ENCODE peak calls at places on chromosomes 12 and 14, in four cellular contexts. N, J, Q and C are unnamed samples.

GRCh38 chr14:55581011-55581806 is 1.2 kb downstream of the KTN1 start:
- DNase-seq in Q (no peak), J (peak), N (peak), C (peak)

GRCh38 chr12:67716817-67717216 is 68.3 kb downstream of the DYRK2 start:
- DNase-seq in Q (no peak), N (no peak), J (peak), C (no peak)

GRCh38 chr12:46364777-46365580 is 7.6 kb downstream of the SLC38A2 start:
- DNase-seq in N (no peak), Q (no peak), J (peak), C (no peak)

GRCh38 chr12:66160704-66161103 is 9.1 kb downstream of the TMBIM4 start:
- DNase-seq in J (no peak), Q (no peak), N (no peak), C (no peak)

GRCh38 chr14:70061108-70061507 is 127.6 kb downstream of the SLC8A3 start:
- DNase-seq in Q (no peak), N (no peak), J (peak), C (no peak)

GRCh38 chr14:53391631-53392030 is 238.5 kb upstream of the DDHD1 start:
- DNase-seq in N (no peak), J (no peak), Q (no peak), C (no peak)

GRCh38 chr14:51703787-51704186 is 52.1 kb downstream of the FRMD6 start:
- DNase-seq in J (no peak), Q (no peak), N (no peak), C (no peak)

GRCh38 chr12:57740656-57741412 is 2.3 kb upstream of the AGAP2 start:
- DNase-seq in J (no peak), Q (peak), N (no peak), C (no peak)

GRCh38 chr12:7748774-7749296 is 1.7 kb upstream of the CLEC4C start:
- DNase-seq in N (peak), Q (no peak), J (no peak), C (no peak)

GRCh38 chr14:50865677-50866076 is 6.2 kb upstream of the ABHD12B start:
- DNase-seq in Q (no peak), J (no peak), N (no peak), C (no peak)

GRCh38 chr14:93733646-93734045 is 54.6 kb downstream of the PRIMA1 start:
- DNase-seq in Q (no peak), N (peak), J (no peak), C (no peak)

GRCh38 chr12:52912711-52913423 is 8.0 kb upstream of the KRT8 start:
- DNase-seq in N (no peak), Q (no peak), J (no peak), C (no peak)

GRCh38 chr12:59595557-59596231 is at the start of gene SLC16A7:
- DNase-seq in J (peak), Q (peak), N (no peak), C (peak)

GRCh38 chr12:99154264-99154982 is 493.1 kb upstream of the GARIN6 start:
- DNase-seq in Q (no peak), N (no peak), J (no peak), C (no peak)

GRCh38 chr12:108519558-108519957 is 4.5 kb downstream of the FICD start:
- DNase-seq in J (no peak), Q (no peak), N (peak), C (peak)

GRCh38 chr12:68977909-68978610 is 45.1 kb upstream of the CPM start:
- DNase-seq in N (no peak), Q (no peak), J (no peak), C (no peak)

GRCh38 chr12:49277466-49277865 is 12.6 kb downstream of the TUBA1C start:
- DNase-seq in J (no peak), Q (no peak), N (no peak), C (no peak)

GRCh38 chr14:78970677-78971076 is 800.5 kb downstream of the NRXN3 start:
- DNase-seq in J (no peak), N (no peak), Q (no peak), C (no peak)

GRCh38 chr12:123741937-123742572 is 20.0 kb upstream of the DNAH10 start:
- DNase-seq in N (no peak), Q (no peak), J (no peak), C (no peak)

GRCh38 chr14:73731111-73731510 is 16.9 kb upstream of the PNMA1 start:
- DNase-seq in Q (no peak), J (no peak), N (no peak), C (no peak)

GRCh38 chr12:47251919-47252318 is 172.2 kb upstream of the AMIGO2 start:
- DNase-seq in Q (no peak), N (no peak), J (no peak), C (no peak)

GRCh38 chr12:96197503-96198272 is 3.5 kb downstream of the ELK3 start:
- DNase-seq in N (no peak), Q (no peak), J (no peak), C (peak)

GRCh38 chr12:49293056-49293956 is 1.6 kb upstream of the PRPH start:
- DNase-seq in Q (no peak), J (no peak), N (no peak), C (no peak)

GRCh38 chr12:9118161-9118560 is 2.4 kb upstream of the A2M start:
- DNase-seq in N (no peak), J (no peak), Q (peak), C (no peak)

GRCh38 chr14:53180272-53181221 is 27.4 kb upstream of the DDHD1 start:
- DNase-seq in N (peak), J (peak), Q (peak), C (no peak)

GRCh38 chr12:119710374-119710773 is 42.4 kb downstream of the PRKAB1 start:
- DNase-seq in N (no peak), J (no peak), Q (no peak), C (no peak)

GRCh38 chr12:5377997-5378596 is 53.8 kb upstream of the NTF3 start:
- DNase-seq in Q (no peak), J (no peak), N (no peak), C (no peak)
- TF ChIP-seq CHD4 in Q (no peak), J (no peak), N (no peak), C (no peak)

DNA sequence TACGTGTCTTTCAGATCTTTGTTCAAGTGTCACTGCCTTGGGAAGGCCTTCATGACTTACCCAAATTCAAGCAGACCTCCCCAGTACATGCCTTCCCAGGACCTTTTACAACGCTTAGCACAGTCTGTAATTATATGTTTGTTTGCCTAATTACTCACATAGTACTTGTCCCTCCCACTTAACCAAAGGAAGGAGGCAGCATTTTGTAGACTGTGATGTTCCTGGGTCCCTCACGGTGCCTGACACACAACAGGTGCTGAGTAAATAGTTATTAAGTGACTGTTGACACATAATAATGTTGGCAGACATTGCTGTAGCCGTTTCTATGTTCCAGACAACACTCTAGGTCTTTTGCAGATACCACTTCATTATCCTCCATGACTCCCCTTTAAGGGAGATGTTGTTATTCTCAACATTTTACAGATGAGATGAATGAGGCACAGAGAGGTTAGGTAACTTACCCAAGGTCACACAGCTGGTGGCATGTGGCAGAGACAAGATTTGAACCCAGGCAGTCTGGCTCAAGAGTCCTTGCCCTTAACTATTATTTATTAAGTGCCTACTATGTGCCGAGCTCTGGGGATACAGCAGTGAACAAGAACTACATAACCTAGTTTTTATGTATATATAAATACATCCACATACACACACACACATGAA is 130.7 kb downstream of the PHETA1 start:
- DNase-seq in J (no peak), Q (no peak), N (no peak), C (no peak)
- TF ChIP-seq CHD4 in J (no peak), Q (no peak), N (no peak), C (no peak)

GRCh38 chr12:64072946-64073345 is 149.2 kb downstream of the KICS2 start:
- DNase-seq in J (no peak), N (no peak), Q (no peak), C (no peak)

GRCh38 chr12:64080319-64081008 is 141.6 kb downstream of the KICS2 start:
- DNase-seq in N (no peak), Q (no peak), J (no peak), C (no peak)

GRCh38 chr12:64081020-64081419 is 141.1 kb downstream of the KICS2 start:
- DNase-seq in J (no peak), N (no peak), Q (no peak), C (no peak)

GRCh38 chr12:64082866-64083268 is 139.2 kb downstream of the KICS2 start:
- DNase-seq in J (no peak), Q (no peak), N (no peak), C (peak)

DNA sequence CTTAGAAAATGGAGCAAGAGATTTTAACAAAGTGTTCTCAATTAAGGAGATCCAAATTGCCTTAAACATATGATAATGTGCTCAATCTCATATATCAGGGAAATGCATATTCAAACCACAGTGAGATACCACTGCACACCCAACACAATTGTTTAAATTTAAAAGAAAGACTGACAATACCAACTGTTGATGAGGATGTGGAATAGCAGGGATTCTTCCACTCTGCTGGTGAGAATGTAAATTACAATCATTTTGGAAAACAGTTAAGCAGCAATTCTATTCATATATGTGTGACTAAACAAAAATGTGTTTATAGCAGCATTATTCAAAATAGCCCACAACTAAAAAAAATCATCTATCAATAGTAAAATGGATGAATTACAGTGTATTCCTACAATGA is 144.2 kb downstream of the KICS2 start:
- DNase-seq in Q (no peak), N (no peak), J (peak), C (peak)
- TF ChIP-seq CHD4 in Q (no peak), N (no peak), J (no peak), C (no peak)

GRCh38 chr14:38080696-38081095 is 127.0 kb upstream of the SSTR1 start:
- DNase-seq in N (no peak), Q (no peak), J (no peak), C (no peak)
- TF ChIP-seq CHD4 in N (no peak), Q (no peak), J (no peak), C (no peak)

GRCh38 chr12:104603545-104603973 is 146.8 kb downstream of the CHST11 start:
- DNase-seq in J (no peak), Q (no peak), N (no peak), C (peak)
- TF ChIP-seq CHD4 in J (no peak), Q (no peak), N (no peak), C (no peak)

GRCh38 chr14:22314183-22314820 is 274.7 kb downstream of the DAD1 start:
- DNase-seq in N (peak), J (peak), Q (peak), C (peak)
- TF ChIP-seq CHD4 in N (no peak), J (no peak), Q (no peak), C (no peak)

GRCh38 chr12:89984846-89985245 is 276.2 kb upstream of the ATP2B1 start:
- DNase-seq in J (no peak), N (no peak), Q (no peak), C (no peak)
- TF ChIP-seq CHD4 in J (no peak), N (no peak), Q (no peak), C (no peak)

GRCh38 chr12:40992158-40992557 is 196.0 kb upstream of the PDZRN4 start:
- DNase-seq in Q (no peak), J (no peak), N (no peak), C (no peak)
- TF ChIP-seq CHD4 in Q (no peak), J (no peak), N (no peak), C (no peak)